ENCODE peak calls at places on chromosome 17, in six cellular contexts. One of them, this sample, is unnamed.

GRCh38 chr17:1005361-1005946 is 8.5 kb downstream of the TIMM22 start:
- DNase-seq in AG08395: peak
- DNase-seq in NCI-H1092 treated with DMSO at 0.1 percent for 48 hours: peak
- DNase-seq in left cardiac atrium: peak
- DNase-seq in endothelial cell: no peak
- DNase-seq in AG04449: no peak
- DNase-seq in this sample: no peak

GRCh38 chr17:44604149-44605115 is 47.1 kb downstream of the FZD2 start:
- DNase-seq in AG08395: no peak
- DNase-seq in NCI-H1092 treated with DMSO at 0.1 percent for 48 hours: peak
- DNase-seq in left cardiac atrium: no peak
- DNase-seq in endothelial cell: no peak
- DNase-seq in AG04449: no peak
- DNase-seq in this sample: no peak

GRCh38 chr17:75645501-75645888 is 12.3 kb downstream of the SMIM5 start:
- DNase-seq in AG08395: no peak
- DNase-seq in NCI-H1092 treated with DMSO at 0.1 percent for 48 hours: no peak
- DNase-seq in left cardiac atrium: no peak
- DNase-seq in endothelial cell: no peak
- DNase-seq in AG04449: no peak
- DNase-seq in this sample: no peak

GRCh38 chr17:46031440-46031839 is 32.4 kb downstream of the STH start:
- DNase-seq in AG08395: no peak
- DNase-seq in NCI-H1092 treated with DMSO at 0.1 percent for 48 hours: no peak
- DNase-seq in left cardiac atrium: no peak
- DNase-seq in endothelial cell: no peak
- DNase-seq in AG04449: no peak
- DNase-seq in this sample: no peak

GRCh38 chr17:18978655-18979054 is 25.9 kb downstream of the FAM83G start:
- DNase-seq in AG08395: no peak
- DNase-seq in NCI-H1092 treated with DMSO at 0.1 percent for 48 hours: no peak
- DNase-seq in left cardiac atrium: no peak
- DNase-seq in endothelial cell: no peak
- DNase-seq in AG04449: no peak
- DNase-seq in this sample: no peak

GRCh38 chr17:8818654-8819330 is 19.6 kb upstream of the MFSD6L start:
- DNase-seq in AG08395: no peak
- DNase-seq in NCI-H1092 treated with DMSO at 0.1 percent for 48 hours: no peak
- DNase-seq in left cardiac atrium: no peak
- DNase-seq in endothelial cell: no peak
- DNase-seq in AG04449: no peak
- DNase-seq in this sample: no peak

GRCh38 chr17:4998027-4998665 is 396 bp downstream of the KIF1C start:
- DNase-seq in AG08395: no peak
- DNase-seq in NCI-H1092 treated with DMSO at 0.1 percent for 48 hours: no peak
- DNase-seq in left cardiac atrium: peak
- DNase-seq in endothelial cell: no peak
- DNase-seq in AG04449: no peak
- DNase-seq in this sample: peak

GRCh38 chr17:82844796-82845162 is 5.0 kb upstream of the ZNF750 start:
- DNase-seq in AG08395: no peak
- DNase-seq in NCI-H1092 treated with DMSO at 0.1 percent for 48 hours: peak
- DNase-seq in left cardiac atrium: no peak
- DNase-seq in endothelial cell: no peak
- DNase-seq in AG04449: no peak
- DNase-seq in this sample: no peak

GRCh38 chr17:2691069-2691871 is 20.3 kb downstream of the CLUH start:
- DNase-seq in AG08395: no peak
- DNase-seq in NCI-H1092 treated with DMSO at 0.1 percent for 48 hours: no peak
- DNase-seq in left cardiac atrium: no peak
- DNase-seq in endothelial cell: no peak
- DNase-seq in AG04449: no peak
- DNase-seq in this sample: no peak

GRCh38 chr17:50290074-50290702 is 15.9 kb downstream of the TMEM92 start:
- DNase-seq in AG08395: peak
- DNase-seq in NCI-H1092 treated with DMSO at 0.1 percent for 48 hours: no peak
- DNase-seq in left cardiac atrium: peak
- DNase-seq in endothelial cell: no peak
- DNase-seq in AG04449: peak
- DNase-seq in this sample: no peak

GRCh38 chr17:4858068-4858879 is 25.1 kb downstream of the MINK1 start:
- DNase-seq in AG08395: peak
- DNase-seq in NCI-H1092 treated with DMSO at 0.1 percent for 48 hours: no peak
- DNase-seq in left cardiac atrium: peak
- DNase-seq in endothelial cell: peak
- DNase-seq in AG04449: no peak
- DNase-seq in this sample: no peak

GRCh38 chr17:73291260-73291801 is 20.5 kb downstream of the CDC42EP4 start:
- DNase-seq in AG08395: peak
- DNase-seq in NCI-H1092 treated with DMSO at 0.1 percent for 48 hours: no peak
- DNase-seq in left cardiac atrium: peak
- DNase-seq in endothelial cell: no peak
- DNase-seq in AG04449: no peak
- DNase-seq in this sample: no peak

GRCh38 chr17:76350463-76350862 is 3.3 kb downstream of the PRPSAP1 start:
- DNase-seq in AG08395: no peak
- DNase-seq in NCI-H1092 treated with DMSO at 0.1 percent for 48 hours: no peak
- DNase-seq in left cardiac atrium: no peak
- DNase-seq in endothelial cell: no peak
- DNase-seq in AG04449: no peak
- DNase-seq in this sample: no peak

GRCh38 chr17:71057448-71057847 is 888.1 kb downstream of the KCNJ2 start:
- DNase-seq in AG08395: no peak
- DNase-seq in NCI-H1092 treated with DMSO at 0.1 percent for 48 hours: no peak
- DNase-seq in left cardiac atrium: no peak
- DNase-seq in endothelial cell: no peak
- DNase-seq in AG04449: no peak
- DNase-seq in this sample: no peak

GRCh38 chr17:82228278-82228841 is 482 bp upstream of the SLC16A3 start:
- DNase-seq in AG08395: no peak
- DNase-seq in NCI-H1092 treated with DMSO at 0.1 percent for 48 hours: no peak
- DNase-seq in left cardiac atrium: peak
- DNase-seq in endothelial cell: peak
- DNase-seq in AG04449: no peak
- DNase-seq in this sample: no peak

GRCh38 chr17:80152057-80152831 is 5.3 kb upstream of the EIF4A3 start:
- DNase-seq in AG08395: no peak
- DNase-seq in NCI-H1092 treated with DMSO at 0.1 percent for 48 hours: no peak
- DNase-seq in left cardiac atrium: no peak
- DNase-seq in endothelial cell: no peak
- DNase-seq in AG04449: no peak
- DNase-seq in this sample: no peak

GRCh38 chr17:66661411-66661843 is 173.5 kb upstream of the CACNG5 start:
- DNase-seq in AG08395: no peak
- DNase-seq in NCI-H1092 treated with DMSO at 0.1 percent for 48 hours: no peak
- DNase-seq in left cardiac atrium: no peak
- DNase-seq in endothelial cell: no peak
- DNase-seq in AG04449: no peak
- DNase-seq in this sample: no peak

GRCh38 chr17:59845595-59846390 is 47.0 kb downstream of the TUBD1 start:
- DNase-seq in AG08395: no peak
- DNase-seq in NCI-H1092 treated with DMSO at 0.1 percent for 48 hours: peak
- DNase-seq in left cardiac atrium: no peak
- DNase-seq in endothelial cell: no peak
- DNase-seq in AG04449: no peak
- DNase-seq in this sample: peak

GRCh38 chr17:46876353-46876887 is 25.0 kb downstream of the WNT9B start:
- DNase-seq in AG08395: no peak
- DNase-seq in NCI-H1092 treated with DMSO at 0.1 percent for 48 hours: peak
- DNase-seq in left cardiac atrium: no peak
- DNase-seq in endothelial cell: peak
- DNase-seq in AG04449: no peak
- DNase-seq in this sample: peak

GRCh38 chr17:70169707-70170597 is 620 bp downstream of the KCNJ2 start:
- DNase-seq in AG08395: peak
- DNase-seq in NCI-H1092 treated with DMSO at 0.1 percent for 48 hours: no peak
- DNase-seq in left cardiac atrium: peak
- DNase-seq in endothelial cell: no peak
- DNase-seq in AG04449: no peak
- DNase-seq in this sample: no peak

GRCh38 chr17:1796800-1797199 is 32.9 kb downstream of the SMYD4 start:
- DNase-seq in AG08395: no peak
- DNase-seq in NCI-H1092 treated with DMSO at 0.1 percent for 48 hours: no peak
- DNase-seq in left cardiac atrium: no peak
- DNase-seq in endothelial cell: no peak
- DNase-seq in AG04449: no peak
- DNase-seq in this sample: no peak

GRCh38 chr17:5784791-5785190 is 200.5 kb upstream of the NLRP1 start:
- DNase-seq in AG08395: no peak
- DNase-seq in NCI-H1092 treated with DMSO at 0.1 percent for 48 hours: no peak
- DNase-seq in left cardiac atrium: no peak
- DNase-seq in endothelial cell: no peak
- DNase-seq in AG04449: no peak
- DNase-seq in this sample: no peak

This sample was measured in HAP-1.